ENCODE peak calls at places on chromosomes 11 and 22, in seven cellular contexts. O is heart left ventricle; K is activated naive CD8-positive, alpha-beta T cell treated with anti-CD3 and anti-CD28 coated beads, Interleukin-2, amount 50 U/mL, for 24 hours; Y is lower lobe of right lung; T is A549; X is lung microvascular endothelial cell; R is RPMI8226. A is an unnamed sample.

GRCh38 chr11:76074178-76075112 is 131.9 kb downstream of the WNT11 start:
- DNase-seq in O (no peak), X (peak), Y (no peak), K (no peak), R (no peak), T (no peak), A (no peak)

GRCh38 chr11:102833731-102834130 is 9.7 kb downstream of the MMP3 start:
- DNase-seq in X (no peak), O (no peak), K (no peak), Y (no peak), R (no peak), T (no peak), A (no peak)

GRCh38 chr11:58907780-58908179 is 31.5 kb upstream of the GLYATL1 start:
- DNase-seq in K (no peak), O (no peak), X (no peak), T (no peak), R (peak), Y (no peak), A (no peak)

GRCh38 chr11:69899957-69900821 is 81.0 kb upstream of the FGF3 start:
- DNase-seq in T (peak), R (no peak), X (peak), Y (no peak), K (no peak), O (no peak), A (no peak)

GRCh38 chr11:35523351-35523768 is 2.1 kb downstream of the PAMR1 start:
- DNase-seq in K (no peak), R (no peak), T (no peak), X (no peak), Y (no peak), O (no peak), A (no peak)

GRCh38 chr11:109490953-109491733 is 69.2 kb downstream of the C11orf87 start:
- DNase-seq in X (no peak), K (no peak), Y (no peak), T (no peak), R (no peak), O (no peak), A (no peak)

GRCh38 chr11:11552688-11553087 is 69.1 kb downstream of the GALNT18 start:
- DNase-seq in T (no peak), Y (peak), K (no peak), O (no peak), R (no peak), X (no peak), A (no peak)

GRCh38 chr11:125382211-125382807 is 113.8 kb downstream of the FEZ1 start:
- DNase-seq in O (peak), R (no peak), T (no peak), K (no peak), X (no peak), Y (no peak), A (no peak)

GRCh38 chr22:40818192-40818746 is 877 bp downstream of the SLC25A17 start:
- DNase-seq in Y (no peak), T (no peak), O (no peak), X (no peak), K (no peak), R (no peak), A (no peak)

GRCh38 chr22:22161924-22162851 is 82.4 kb upstream of the VPREB1 start:
- DNase-seq in R (peak), Y (no peak), K (no peak), T (no peak), X (no peak), O (no peak), A (no peak)

GRCh38 chr11:34640050-34640971 is 19.4 kb downstream of the EHF start:
- DNase-seq in K (no peak), T (peak), O (no peak), R (peak), Y (peak), X (no peak), A (no peak)

GRCh38 chr22:19082793-19083192 is 39.4 kb downstream of the DGCR2 start:
- DNase-seq in Y (no peak), R (no peak), T (no peak), O (no peak), K (no peak), X (no peak), A (no peak)

GRCh38 chr11:14340721-14341120 is 18.3 kb downstream of the RRAS2 start:
- DNase-seq in T (no peak), R (no peak), O (no peak), Y (no peak), X (no peak), K (no peak), A (no peak)

GRCh38 chr22:32829451-32829851 is 27.9 kb downstream of the TIMP3 start:
- DNase-seq in O (no peak), T (no peak), X (no peak), R (no peak), K (no peak), Y (no peak), A (no peak)

GRCh38 chr11:116066777-116067176 is 562.6 kb upstream of the CADM1 start:
- DNase-seq in X (no peak), Y (no peak), O (no peak), K (no peak), T (no peak), R (no peak), A (no peak)

GRCh38 chr11:60122414-60123036 is 34.1 kb downstream of the MS4A2 start:
- DNase-seq in O (no peak), R (no peak), T (no peak), K (no peak), Y (no peak), X (no peak), A (no peak)

GRCh38 chr11:61309739-61310138 is 14.6 kb upstream of the VWCE start:
- DNase-seq in O (no peak), T (no peak), R (no peak), K (no peak), Y (no peak), X (no peak), A (no peak)

GRCh38 chr11:79415411-79415810 is 25.4 kb downstream of the TENM4 start:
- DNase-seq in R (no peak), K (no peak), T (no peak), O (no peak), X (peak), Y (no peak), A (no peak)

GRCh38 chr11:91850533-91851305 is 373.9 kb upstream of the FAT3 start:
- DNase-seq in Y (no peak), R (no peak), O (no peak), X (no peak), T (no peak), K (no peak), A (no peak)

GRCh38 chr11:131408011-131408640 is 37.7 kb downstream of the NTM start:
- DNase-seq in K (no peak), R (peak), X (no peak), Y (no peak), T (peak), O (no peak), A (no peak)

GRCh38 chr11:70696076-70696475 is 297.7 kb downstream of the CTTN start:
- DNase-seq in R (peak), X (no peak), K (no peak), O (no peak), T (no peak), Y (peak), A (no peak)

GRCh38 chr11:72236083-72236697 is 7.8 kb downstream of the PHOX2A start:
- DNase-seq in K (no peak), Y (no peak), X (no peak), O (no peak), R (no peak), T (no peak), A (no peak)

GRCh38 chr11:96045622-96046456 is 121.9 kb upstream of the MTMR2 start:
- DNase-seq in K (no peak), R (peak), X (peak), Y (no peak), O (peak), T (no peak), A (no peak)

GRCh38 chr11:73229321-73230275 is 11.5 kb downstream of the P2RY2 start:
- DNase-seq in X (peak), O (peak), R (no peak), Y (no peak), T (no peak), K (no peak), A (no peak)